ENCODE peak calls at places on chromosomes 2 and 18, in seven cellular contexts. One of them, this sample, is unnamed.

GRCh38 chr2:11680181-11680900 is 10.3 kb upstream of the NTSR2 start:
- DNase-seq in IMR-90: peak
- DNase-seq in H9: no peak
- DNase-seq in neuronal stem cell: no peak
- DNase-seq in mesendoderm: no peak
- DNase-seq in mesenchymal stem cell: peak
- DNase-seq in H1: no peak
- DNase-seq in this sample: no peak

GRCh38 chr2:43298496-43298895 is 72.1 kb upstream of the ZFP36L2 start:
- DNase-seq in mesendoderm: no peak
- DNase-seq in IMR-90: no peak
- DNase-seq in H9: no peak
- DNase-seq in mesenchymal stem cell: peak
- DNase-seq in neuronal stem cell: no peak
- DNase-seq in H1: no peak
- DNase-seq in this sample: no peak

GRCh38 chr2:46663614-46664013 is 184.2 kb downstream of the TMEM247 start:
- DNase-seq in IMR-90: no peak
- DNase-seq in mesendoderm: no peak
- DNase-seq in H1: no peak
- DNase-seq in neuronal stem cell: no peak
- DNase-seq in mesenchymal stem cell: no peak
- DNase-seq in H9: no peak
- DNase-seq in this sample: no peak

GRCh38 chr2:233059547-233059796 is 670 bp upstream of the INPP5D start:
- DNase-seq in neuronal stem cell: no peak
- DNase-seq in mesendoderm: no peak
- DNase-seq in H9: no peak
- DNase-seq in IMR-90: no peak
- DNase-seq in H1: no peak
- DNase-seq in mesenchymal stem cell: no peak
- DNase-seq in this sample: no peak

GRCh38 chr2:107810734-107811133 is 16.0 kb upstream of the RGPD4 start:
- DNase-seq in mesenchymal stem cell: no peak
- DNase-seq in IMR-90: no peak
- DNase-seq in H1: no peak
- DNase-seq in mesendoderm: peak
- DNase-seq in neuronal stem cell: no peak
- DNase-seq in H9: no peak
- DNase-seq in this sample: no peak

GRCh38 chr2:192286093-192286701 is 91.5 kb upstream of the TMEFF2 start:
- DNase-seq in H9: no peak
- DNase-seq in H1: no peak
- DNase-seq in mesenchymal stem cell: peak
- DNase-seq in mesendoderm: peak
- DNase-seq in neuronal stem cell: no peak
- DNase-seq in IMR-90: peak
- DNase-seq in this sample: peak

GRCh38 chr2:127429291-127429690 is 11.1 kb downstream of the PROC start:
- DNase-seq in H9: no peak
- DNase-seq in IMR-90: no peak
- DNase-seq in mesendoderm: no peak
- DNase-seq in mesenchymal stem cell: no peak
- DNase-seq in H1: no peak
- DNase-seq in neuronal stem cell: no peak
- DNase-seq in this sample: no peak

GRCh38 chr2:216195565-216195978 is 86.4 kb downstream of the XRCC5 start:
- DNase-seq in mesenchymal stem cell: peak
- DNase-seq in H9: no peak
- DNase-seq in H1: no peak
- DNase-seq in mesendoderm: no peak
- DNase-seq in IMR-90: peak
- DNase-seq in neuronal stem cell: no peak
- DNase-seq in this sample: no peak

GRCh38 chr2:201403904-201404303 is 46.8 kb upstream of the FLACC1 start:
- DNase-seq in neuronal stem cell: peak
- DNase-seq in mesendoderm: peak
- DNase-seq in IMR-90: peak
- DNase-seq in H1: no peak
- DNase-seq in mesenchymal stem cell: peak
- DNase-seq in H9: no peak
- DNase-seq in this sample: no peak

GRCh38 chr18:10514082-10514481 is 11.7 kb upstream of the NAPG start:
- DNase-seq in H9: no peak
- DNase-seq in mesendoderm: no peak
- DNase-seq in mesenchymal stem cell: no peak
- DNase-seq in H1: no peak
- DNase-seq in IMR-90: no peak
- DNase-seq in neuronal stem cell: no peak
- DNase-seq in this sample: no peak

GRCh38 chr2:26959320-26959719 is 11.1 kb upstream of the MAPRE3 start:
- DNase-seq in neuronal stem cell: no peak
- DNase-seq in H1: no peak
- DNase-seq in mesendoderm: no peak
- DNase-seq in mesenchymal stem cell: no peak
- DNase-seq in H9: no peak
- DNase-seq in IMR-90: no peak
- DNase-seq in this sample: no peak

GRCh38 chr2:206958236-206958635 is 18.9 kb downstream of the CPO start:
- DNase-seq in H1: peak
- DNase-seq in H9: no peak
- DNase-seq in mesenchymal stem cell: no peak
- DNase-seq in neuronal stem cell: no peak
- DNase-seq in mesendoderm: no peak
- DNase-seq in IMR-90: no peak
- DNase-seq in this sample: no peak

GRCh38 chr2:96739633-96740428 is at the start of gene LMAN2L:
- DNase-seq in mesenchymal stem cell: peak
- DNase-seq in H9: peak
- DNase-seq in IMR-90: peak
- DNase-seq in H1: peak
- DNase-seq in mesendoderm: peak
- DNase-seq in neuronal stem cell: peak
- DNase-seq in this sample: peak

GRCh38 chr2:67289921-67290371 is 107.2 kb upstream of the ETAA1 start:
- DNase-seq in mesenchymal stem cell: peak
- DNase-seq in IMR-90: peak
- DNase-seq in H9: no peak
- DNase-seq in neuronal stem cell: no peak
- DNase-seq in H1: no peak
- DNase-seq in mesendoderm: no peak
- DNase-seq in this sample: no peak

GRCh38 chr2:60677376-60677775 is 78.7 kb upstream of the PAPOLG start:
- DNase-seq in neuronal stem cell: no peak
- DNase-seq in H9: no peak
- DNase-seq in IMR-90: no peak
- DNase-seq in mesenchymal stem cell: no peak
- DNase-seq in mesendoderm: no peak
- DNase-seq in H1: no peak
- DNase-seq in this sample: no peak

GRCh38 chr2:133790706-133791105 is 222.4 kb upstream of the NCKAP5 start:
- DNase-seq in mesendoderm: peak
- DNase-seq in H1: no peak
- DNase-seq in mesenchymal stem cell: peak
- DNase-seq in IMR-90: peak
- DNase-seq in H9: no peak
- DNase-seq in neuronal stem cell: no peak
- DNase-seq in this sample: no peak

GRCh38 chr2:240204431-240205276 is 64.2 kb upstream of the OTOS start:
- DNase-seq in H9: no peak
- DNase-seq in mesendoderm: no peak
- DNase-seq in mesenchymal stem cell: no peak
- DNase-seq in neuronal stem cell: no peak
- DNase-seq in IMR-90: no peak
- DNase-seq in H1: no peak
- DNase-seq in this sample: no peak

GRCh38 chr2:99974966-99975365 is 167.4 kb downstream of the AFF3 start:
- DNase-seq in H1: no peak
- DNase-seq in mesenchymal stem cell: no peak
- DNase-seq in IMR-90: peak
- DNase-seq in H9: no peak
- DNase-seq in neuronal stem cell: no peak
- DNase-seq in mesendoderm: no peak
- DNase-seq in this sample: no peak

GRCh38 chr2:45782968-45783367 is 131.5 kb downstream of the PRKCE start:
- DNase-seq in IMR-90: no peak
- DNase-seq in neuronal stem cell: peak
- DNase-seq in mesendoderm: no peak
- DNase-seq in H9: no peak
- DNase-seq in mesenchymal stem cell: no peak
- DNase-seq in H1: no peak
- DNase-seq in this sample: no peak

GRCh38 chr2:63992061-63992685 is 27.1 kb downstream of the VPS54 start:
- DNase-seq in neuronal stem cell: no peak
- DNase-seq in mesenchymal stem cell: no peak
- DNase-seq in H9: no peak
- DNase-seq in IMR-90: no peak
- DNase-seq in mesendoderm: no peak
- DNase-seq in H1: no peak
- DNase-seq in this sample: no peak

GRCh38 chr2:240983996-240984498 is 14.4 kb upstream of the SNED1 start:
- DNase-seq in neuronal stem cell: no peak
- DNase-seq in H9: no peak
- DNase-seq in H1: peak
- DNase-seq in mesenchymal stem cell: no peak
- DNase-seq in mesendoderm: no peak
- DNase-seq in IMR-90: no peak
- DNase-seq in this sample: no peak

GRCh38 chr2:217150236-217150635 is 290.4 kb upstream of the TNP1 start:
- DNase-seq in IMR-90: peak
- DNase-seq in mesenchymal stem cell: peak
- DNase-seq in mesendoderm: no peak
- DNase-seq in H9: no peak
- DNase-seq in neuronal stem cell: no peak
- DNase-seq in H1: no peak
- DNase-seq in this sample: peak

GRCh38 chr18:47969851-47970250 is 39.4 kb upstream of the SMAD2 start:
- DNase-seq in IMR-90: no peak
- DNase-seq in H1: no peak
- DNase-seq in neuronal stem cell: no peak
- DNase-seq in mesenchymal stem cell: peak
- DNase-seq in H9: no peak
- DNase-seq in mesendoderm: peak
- DNase-seq in this sample: no peak

GRCh38 chr18:76982038-76982437 is 150.5 kb downstream of the MBP start:
- DNase-seq in H1: peak
- DNase-seq in mesendoderm: no peak
- DNase-seq in H9: no peak
- DNase-seq in IMR-90: no peak
- DNase-seq in neuronal stem cell: no peak
- DNase-seq in mesenchymal stem cell: no peak
- DNase-seq in this sample: no peak
- H4K8ac ChIP-seq in H1: no peak
- H4K8ac ChIP-seq in mesendoderm: no peak
- H4K8ac ChIP-seq in H9: no peak
- H4K8ac ChIP-seq in IMR-90: no peak
- H4K8ac ChIP-seq in neuronal stem cell: no peak
- H4K8ac ChIP-seq in mesenchymal stem cell: no peak
- H4K8ac ChIP-seq in this sample: no peak

DNA sequence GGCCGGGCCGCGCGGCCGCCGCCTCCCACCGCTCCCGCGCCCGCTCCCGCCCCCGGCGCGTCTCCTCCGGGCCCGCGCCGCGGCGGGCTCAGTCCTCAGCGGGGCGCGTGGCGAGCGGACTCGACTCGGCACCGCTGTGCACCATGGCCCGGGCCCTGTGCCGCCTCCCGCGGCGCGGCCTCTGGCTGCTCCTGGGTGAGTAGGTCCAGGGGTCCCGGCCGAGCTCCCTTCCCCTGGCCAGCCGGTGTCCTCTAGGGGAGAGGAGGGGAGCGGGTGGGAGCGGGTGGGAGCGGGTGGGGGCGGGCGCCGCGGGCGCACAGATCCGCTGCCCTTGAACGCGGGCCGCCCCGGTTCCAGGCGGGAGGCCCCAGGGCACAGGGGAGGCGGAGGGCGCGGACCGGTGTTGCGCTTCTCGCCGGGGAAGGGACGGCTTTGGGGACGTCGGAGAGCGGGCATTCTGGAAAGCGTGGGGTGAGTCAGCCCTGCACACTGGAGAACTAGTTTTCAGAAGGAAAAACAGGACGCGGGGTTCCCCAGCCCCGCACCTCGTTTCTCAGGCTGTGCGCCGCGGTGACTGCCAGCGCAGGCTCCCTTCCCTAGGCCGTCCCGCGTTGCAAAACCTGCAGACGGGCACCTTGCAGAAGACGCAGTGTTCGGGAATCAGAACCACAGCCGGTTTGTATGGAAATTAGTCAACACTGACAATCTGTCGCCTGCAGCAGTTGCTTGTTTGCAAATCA is at the start of gene RAMP1:
- DNase-seq in H1: no peak
- DNase-seq in mesenchymal stem cell: peak
- DNase-seq in IMR-90: peak
- DNase-seq in neuronal stem cell: no peak
- DNase-seq in H9: no peak
- DNase-seq in mesendoderm: peak
- DNase-seq in this sample: no peak
- H4K8ac ChIP-seq in H1: peak
- H4K8ac ChIP-seq in mesenchymal stem cell: no peak
- H4K8ac ChIP-seq in IMR-90: no peak
- H4K8ac ChIP-seq in neuronal stem cell: no peak
- H4K8ac ChIP-seq in H9: no peak
- H4K8ac ChIP-seq in mesendoderm: no peak
- H4K8ac ChIP-seq in this sample: no peak

GRCh38 chr2:71121479-71121878 is 8.6 kb downstream of the MCEE start:
- DNase-seq in H1: no peak
- DNase-seq in mesenchymal stem cell: no peak
- DNase-seq in IMR-90: no peak
- DNase-seq in H9: no peak
- DNase-seq in mesendoderm: no peak
- DNase-seq in neuronal stem cell: no peak
- DNase-seq in this sample: no peak
- H4K8ac ChIP-seq in H1: no peak
- H4K8ac ChIP-seq in mesenchymal stem cell: no peak
- H4K8ac ChIP-seq in IMR-90: no peak
- H4K8ac ChIP-seq in H9: no peak
- H4K8ac ChIP-seq in mesendoderm: no peak
- H4K8ac ChIP-seq in neuronal stem cell: no peak
- H4K8ac ChIP-seq in this sample: no peak

DNA sequence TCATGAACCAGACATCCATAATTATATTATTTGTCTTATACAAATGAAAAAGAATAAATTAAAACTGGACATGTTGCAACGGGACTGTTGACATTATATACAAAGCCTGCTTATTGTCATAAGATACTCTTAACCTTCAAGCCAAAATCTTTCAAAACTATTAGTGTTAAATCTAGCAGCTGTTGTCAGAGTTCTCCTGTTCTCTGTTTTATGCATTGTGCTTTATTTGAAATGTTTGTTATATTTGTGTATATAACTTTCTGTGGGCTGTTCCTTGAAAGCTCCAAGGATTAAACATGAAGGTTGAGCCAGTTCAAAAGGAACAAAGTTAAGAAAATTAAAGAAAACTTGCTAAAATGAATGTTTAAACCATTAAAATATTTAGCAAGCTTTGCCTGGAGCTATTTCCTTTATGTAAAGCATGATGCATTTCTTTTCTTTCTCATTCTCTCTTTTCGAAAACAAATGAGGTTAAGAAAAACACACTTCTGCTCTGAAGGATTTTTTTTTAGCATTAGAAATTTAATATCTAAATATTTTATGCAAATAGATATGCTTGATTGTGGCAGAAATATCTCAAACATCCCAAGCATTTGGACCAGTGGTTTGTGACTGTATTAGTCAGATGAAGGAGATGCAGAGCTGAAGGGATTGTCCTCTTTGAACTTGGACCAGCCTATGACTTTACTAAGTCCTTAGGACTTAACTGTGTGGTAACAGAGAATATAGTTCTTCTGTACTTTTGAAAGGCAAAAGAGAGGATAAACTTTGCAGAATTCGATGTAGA is 335.7 kb upstream of the NT5C1B start:
- DNase-seq in IMR-90: peak
- DNase-seq in mesendoderm: peak
- DNase-seq in neuronal stem cell: no peak
- DNase-seq in mesenchymal stem cell: peak
- DNase-seq in H9: no peak
- DNase-seq in H1: no peak
- DNase-seq in this sample: peak
- H4K8ac ChIP-seq in IMR-90: no peak
- H4K8ac ChIP-seq in mesendoderm: no peak
- H4K8ac ChIP-seq in neuronal stem cell: no peak
- H4K8ac ChIP-seq in mesenchymal stem cell: no peak
- H4K8ac ChIP-seq in H9: no peak
- H4K8ac ChIP-seq in H1: no peak
- H4K8ac ChIP-seq in this sample: no peak